ENCODE peak calls at places on chromosome 6, in four cellular contexts. One of them, this sample, is unnamed.
A peak's percentile ranks its signal among the peaks of the same experiment; 100 is the strongest.

GRCh38 chr6:95501032-95501904 is 76.1 kb upstream of the MANEA start:
- DNase-seq in IMR-90: no peak
- DNase-seq in GM12878: no peak
- DNase-seq in K562: no peak
- DNase-seq in this sample: no peak

GRCh38 chr6:154448448-154449096 is 61.9 kb downstream of the CNKSR3 start:
- DNase-seq in IMR-90: peak; percentile 93
- DNase-seq in GM12878: no peak
- DNase-seq in K562: peak; percentile 41
- DNase-seq in this sample: peak; percentile 77

GRCh38 chr6:167951781-167952511 is 45.5 kb upstream of the KIF25 start:
- DNase-seq in IMR-90: no peak
- DNase-seq in GM12878: no peak
- DNase-seq in K562: no peak
- DNase-seq in this sample: no peak

GRCh38 chr6:122400121-122400450 is 634 bp downstream of the HSF2 start:
- DNase-seq in IMR-90: no peak
- DNase-seq in GM12878: no peak
- DNase-seq in K562: no peak
- DNase-seq in this sample: no peak

GRCh38 chr6:136701011-136701410 is 91.3 kb downstream of the MAP3K5 start:
- DNase-seq in IMR-90: no peak
- DNase-seq in GM12878: no peak
- DNase-seq in K562: no peak
- DNase-seq in this sample: no peak

GRCh38 chr6:98835149-98836024 is 1.0 kb downstream of the POU3F2 start:
- DNase-seq in IMR-90: no peak
- DNase-seq in GM12878: no peak
- DNase-seq in K562: no peak
- DNase-seq in this sample: no peak

GRCh38 chr6:39905640-39905975 is 28.7 kb downstream of the MOCS1 start:
- DNase-seq in IMR-90: no peak
- DNase-seq in GM12878: no peak
- DNase-seq in K562: no peak
- DNase-seq in this sample: no peak

GRCh38 chr6:169669147-169669546 is 32.7 kb downstream of the WDR27 start:
- DNase-seq in IMR-90: no peak
- DNase-seq in GM12878: no peak
- DNase-seq in K562: no peak
- DNase-seq in this sample: peak; percentile 67

GRCh38 chr6:40456390-40457013 is 130.7 kb downstream of the LRFN2 start:
- DNase-seq in IMR-90: no peak
- DNase-seq in GM12878: no peak
- DNase-seq in K562: no peak
- DNase-seq in this sample: no peak

GRCh38 chr6:3363296-3364025 is 93.4 kb downstream of the SLC22A23 start:
- DNase-seq in IMR-90: no peak
- DNase-seq in GM12878: no peak
- DNase-seq in K562: peak; percentile 49
- DNase-seq in this sample: no peak

GRCh38 chr6:6634735-6635075 is 46.2 kb downstream of the LY86 start:
- DNase-seq in IMR-90: no peak
- DNase-seq in GM12878: no peak
- DNase-seq in K562: no peak
- DNase-seq in this sample: no peak

GRCh38 chr6:21588812-21589811 is 4.4 kb upstream of the SOX4 start:
- DNase-seq in IMR-90: peak; percentile 90
- DNase-seq in GM12878: no peak
- DNase-seq in K562: peak; percentile 69
- DNase-seq in this sample: peak; percentile 91

GRCh38 chr6:145139451-145139850 is 595.9 kb downstream of the EPM2A start:
- DNase-seq in IMR-90: peak; percentile 65
- DNase-seq in GM12878: no peak
- DNase-seq in K562: no peak
- DNase-seq in this sample: no peak

GRCh38 chr6:137241481-137242011 is 22.4 kb upstream of the IFNGR1 start:
- DNase-seq in IMR-90: peak; percentile 46
- DNase-seq in GM12878: no peak
- DNase-seq in K562: no peak
- DNase-seq in this sample: no peak

GRCh38 chr6:142300758-142301251 is 1.0 kb upstream of the ADGRG6 start:
- DNase-seq in IMR-90: peak; percentile 71
- DNase-seq in GM12878: no peak
- DNase-seq in K562: no peak
- DNase-seq in this sample: peak; percentile 93

GRCh38 chr6:77502966-77503365 is 39.7 kb upstream of the HTR1B start:
- DNase-seq in IMR-90: no peak
- DNase-seq in GM12878: no peak
- DNase-seq in K562: no peak
- DNase-seq in this sample: no peak

GRCh38 chr6:37473364-37474095 is 26.2 kb downstream of the CCDC167 start:
- DNase-seq in IMR-90: peak; percentile 33
- DNase-seq in GM12878: no peak
- DNase-seq in K562: no peak
- DNase-seq in this sample: peak; percentile 88

GRCh38 chr6:41071501-41071922 is 644 bp downstream of the OARD1 start:
- DNase-seq in IMR-90: peak; percentile 76
- DNase-seq in GM12878: peak; percentile 34
- DNase-seq in K562: no peak
- DNase-seq in this sample: peak; percentile 87

GRCh38 chr6:149244105-149244504 is 73.4 kb upstream of the TAB2 start:
- DNase-seq in IMR-90: no peak
- DNase-seq in GM12878: no peak
- DNase-seq in K562: no peak
- DNase-seq in this sample: no peak

GRCh38 chr6:149237464-149237863 is 80.0 kb upstream of the TAB2 start:
- DNase-seq in IMR-90: no peak
- DNase-seq in GM12878: no peak
- DNase-seq in K562: no peak
- DNase-seq in this sample: no peak

GRCh38 chr6:149242883-149243282 is 74.6 kb upstream of the TAB2 start:
- DNase-seq in IMR-90: peak; percentile 53
- DNase-seq in GM12878: no peak
- DNase-seq in K562: no peak
- DNase-seq in this sample: no peak

GRCh38 chr6:149236584-149236983 is 80.9 kb upstream of the TAB2 start:
- DNase-seq in IMR-90: no peak
- DNase-seq in GM12878: no peak
- DNase-seq in K562: no peak
- DNase-seq in this sample: peak; percentile 74

GRCh38 chr6:149239573-149240209 is 77.8 kb upstream of the TAB2 start:
- DNase-seq in IMR-90: no peak
- DNase-seq in GM12878: no peak
- DNase-seq in K562: no peak
- DNase-seq in this sample: no peak
- TF ChIP-seq FOS in IMR-90: no peak
- TF ChIP-seq FOS in GM12878: no peak
- TF ChIP-seq FOS in K562: no peak
- TF ChIP-seq FOS in this sample: no peak

GRCh38 chr6:163263196-163263595 is 151.3 kb upstream of the QKI start:
- DNase-seq in IMR-90: no peak
- DNase-seq in GM12878: no peak
- DNase-seq in K562: no peak
- DNase-seq in this sample: no peak
- TF ChIP-seq FOS in IMR-90: no peak
- TF ChIP-seq FOS in GM12878: no peak
- TF ChIP-seq FOS in K562: no peak
- TF ChIP-seq FOS in this sample: no peak

DNA sequence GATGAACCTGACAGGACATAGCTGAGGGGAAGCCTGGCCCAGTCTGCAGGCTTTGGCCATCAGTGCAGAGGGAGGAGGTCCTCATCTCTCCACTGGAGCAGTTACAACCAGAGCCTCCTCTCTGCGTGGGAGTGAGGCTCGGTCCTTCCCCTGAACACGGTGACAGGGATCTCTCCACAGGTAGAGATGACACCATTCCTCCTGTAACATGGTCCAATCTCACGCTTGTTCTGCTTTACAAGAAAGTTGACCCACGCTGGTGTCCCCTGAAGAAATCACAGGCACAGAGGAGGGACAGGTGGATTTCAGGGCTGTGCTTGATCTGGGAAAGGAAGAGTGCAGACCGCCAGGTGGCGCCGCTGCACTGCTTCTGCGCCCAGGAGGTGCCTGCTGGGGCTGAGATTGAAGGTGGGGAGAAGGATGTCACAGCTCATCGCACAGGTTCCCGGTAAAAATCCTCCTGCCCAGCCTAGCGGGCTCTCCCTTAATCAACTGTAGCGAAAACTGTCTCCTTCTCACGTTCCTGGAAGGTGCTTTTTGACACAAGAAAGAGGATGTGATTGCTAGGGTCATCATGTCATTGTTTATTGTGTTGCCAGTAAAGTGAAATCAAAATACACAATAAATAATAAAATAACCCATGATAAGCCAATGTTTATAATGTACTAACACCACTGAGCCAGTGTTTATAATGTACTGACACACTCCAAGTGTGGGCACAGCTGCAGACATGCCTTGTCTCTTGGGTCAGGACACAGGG is 20.4 kb downstream of the HLA-G start:
- DNase-seq in IMR-90: peak; percentile 44
- DNase-seq in GM12878: peak; percentile 25
- DNase-seq in K562: peak; percentile 79
- DNase-seq in this sample: peak; percentile 57
- TF ChIP-seq FOS in IMR-90: no peak
- TF ChIP-seq FOS in GM12878: no peak
- TF ChIP-seq FOS in K562: no peak
- TF ChIP-seq FOS in this sample: no peak

GRCh38 chr6:158206740-158207451 is 38.7 kb downstream of the GTF2H5 start:
- DNase-seq in IMR-90: no peak
- DNase-seq in GM12878: no peak
- DNase-seq in K562: no peak
- DNase-seq in this sample: no peak
- TF ChIP-seq FOS in IMR-90: no peak
- TF ChIP-seq FOS in GM12878: no peak
- TF ChIP-seq FOS in K562: no peak
- TF ChIP-seq FOS in this sample: no peak

GRCh38 chr6:69424581-69424980 is 372.2 kb downstream of the LMBRD1 start:
- DNase-seq in IMR-90: no peak
- DNase-seq in GM12878: no peak
- DNase-seq in K562: no peak
- DNase-seq in this sample: no peak
- TF ChIP-seq FOS in IMR-90: no peak
- TF ChIP-seq FOS in GM12878: no peak
- TF ChIP-seq FOS in K562: no peak
- TF ChIP-seq FOS in this sample: no peak